ENCODE peak calls at places on chromosomes 13 and 19, in seven cellular contexts. T, Z, S, B, O, X and I are unnamed samples.
A peak's percentile ranks its signal among the peaks of the same experiment; 100 is the strongest.

GRCh38 chr13:41859555-41859954 is 101.4 kb downstream of the VWA8 start:
- DNase-seq in T (no peak), Z (no peak), S (no peak), B (no peak), O (no peak), X (no peak), I (no peak)

GRCh38 chr13:20703785-20704458 is 423 bp downstream of the IL17D start:
- DNase-seq in T (peak; percentile 71), Z (peak; percentile 84), S (peak; percentile 77), B (peak; percentile 84), O (peak; percentile 90), X (peak; percentile 94), I (peak; percentile 84)

GRCh38 chr19:30459859-30460258 is 87.7 kb downstream of the ZNF536 start:
- DNase-seq in T (no peak), Z (no peak), S (no peak), B (no peak), O (no peak), X (no peak), I (no peak)

GRCh38 chr13:75369986-75370385 is 112.0 kb downstream of the TBC1D4 start:
- DNase-seq in T (no peak), Z (no peak), S (no peak), B (no peak), O (no peak), X (no peak), I (no peak)

GRCh38 chr13:26599403-26599802 is 41.9 kb downstream of the WASF3 start:
- DNase-seq in T (no peak), Z (no peak), S (no peak), B (no peak), O (no peak), X (no peak), I (no peak)

GRCh38 chr19:40162104-40162503 is 29.1 kb upstream of the MAP3K10 start:
- DNase-seq in T (no peak), Z (no peak), S (no peak), B (no peak), O (no peak), X (no peak), I (no peak)

GRCh38 chr13:57878291-57878690 is 246.7 kb downstream of the PCDH17 start:
- DNase-seq in T (no peak), Z (no peak), S (peak; percentile 39), B (no peak), O (no peak), X (no peak), I (no peak)

GRCh38 chr19:10603084-10603872 is 16.2 kb upstream of the AP1M2 start:
- DNase-seq in T (peak; percentile 40), Z (peak; percentile 86), S (no peak), B (peak; percentile 18), O (peak; percentile 94), X (peak; percentile 72), I (no peak)

GRCh38 chr19:294819-295686 is 3.9 kb upstream of the PLPP2 start:
- DNase-seq in T (peak; percentile 9), Z (no peak), S (no peak), B (peak; percentile 50), O (peak; percentile 13), X (peak; percentile 77), I (peak; percentile 40)

GRCh38 chr13:98507060-98507797 is 69.7 kb downstream of the STK24 start:
- DNase-seq in T (peak; percentile 65), Z (peak; percentile 73), S (peak; percentile 80), B (peak; percentile 64), O (no peak), X (peak; percentile 73), I (peak; percentile 77)

GRCh38 chr13:91078093-91078679 is 269.3 kb upstream of the MIR17HG start:
- DNase-seq in T (no peak), Z (no peak), S (peak; percentile 4), B (peak; percentile 26), O (peak; percentile 53), X (no peak), I (peak; percentile 17)

GRCh38 chr13:76992548-76993001 is 694 bp downstream of the CLN5 start:
- DNase-seq in T (peak; percentile 26), Z (no peak), S (peak; percentile 14), B (peak; percentile 29), O (peak; percentile 48), X (peak; percentile 69), I (peak; percentile 32)

GRCh38 chr13:32682130-32682529 is 95.9 kb downstream of the PDS5B start:
- DNase-seq in T (no peak), Z (no peak), S (no peak), B (no peak), O (no peak), X (no peak), I (no peak)

GRCh38 chr13:47621931-47622330 is 379.1 kb downstream of the SUCLA2 start:
- DNase-seq in T (no peak), Z (no peak), S (peak; percentile 36), B (peak; percentile 37), O (no peak), X (no peak), I (peak; percentile 43)

GRCh38 chr13:110676511-110677204 is 29.3 kb downstream of the CARS2 start:
- DNase-seq in T (no peak), Z (peak; percentile 56), S (no peak), B (no peak), O (peak; percentile 61), X (no peak), I (no peak)

GRCh38 chr13:47215741-47216140 is 318.9 kb upstream of the HTR2A start:
- DNase-seq in T (peak; percentile 88), Z (no peak), S (peak; percentile 96), B (peak; percentile 91), O (no peak), X (no peak), I (peak; percentile 73)

GRCh38 chr19:30744741-30745475 is 372.7 kb downstream of the ZNF536 start:
- DNase-seq in T (no peak), Z (no peak), S (no peak), B (no peak), O (no peak), X (no peak), I (no peak)

GRCh38 chr19:5501907-5502306 is 46.7 kb downstream of the ZNRF4 start:
- DNase-seq in T (no peak), Z (no peak), S (no peak), B (no peak), O (no peak), X (no peak), I (no peak)

GRCh38 chr19:47507031-47507430 is 7.8 kb downstream of the NAPA start:
- DNase-seq in T (no peak), Z (no peak), S (no peak), B (no peak), O (no peak), X (no peak), I (no peak)

GRCh38 chr13:107035186-107035585 is 467.2 kb upstream of the ARGLU1 start:
- DNase-seq in T (peak; percentile 12), Z (no peak), S (peak; percentile 14), B (no peak), O (no peak), X (no peak), I (no peak)

GRCh38 chr13:36815069-36815468 is 4.0 kb upstream of the RFXAP start:
- DNase-seq in T (no peak), Z (no peak), S (no peak), B (no peak), O (peak; percentile 45), X (no peak), I (no peak)

GRCh38 chr13:75636339-75637095 is 387 bp downstream of the LMO7 start:
- DNase-seq in T (peak; percentile 56), Z (peak; percentile 69), S (peak; percentile 51), B (peak; percentile 46), O (peak; percentile 58), X (peak; percentile 70), I (peak; percentile 26)

GRCh38 chr19:12681074-12681987 is at the start of gene DHPS:
- DNase-seq in T (peak; percentile 98), Z (peak; percentile 97), S (peak; percentile 98), B (peak; percentile 99), O (peak; percentile 99), X (peak; percentile 92), I (peak; percentile 98)
- TF ChIP-seq CTCF in T (no peak), Z (no peak), S (no peak), B (no peak), O (peak; percentile 24), X (no peak), I (no peak)

GRCh38 chr13:84137292-84137691 is 255.0 kb upstream of the SLITRK1 start:
- DNase-seq in T (peak; percentile 17), Z (no peak), S (peak; percentile 48), B (peak; percentile 14), O (no peak), X (no peak), I (no peak)
- H3K4me3 ChIP-seq in T (no peak overlapping the region), Z (no peak overlapping the region), S (no peak overlapping the region), B (no peak overlapping the region), O (no peak overlapping the region), X (peak overlapping the region; percentile 4), I (no peak overlapping the region)

GRCh38 chr19:1783354-1783753 is 28.7 kb downstream of the ATP8B3 start:
- DNase-seq in T (no peak), Z (no peak), S (no peak), B (no peak), O (no peak), X (no peak), I (no peak)
- TF ChIP-seq CTCF in T (no peak), Z (no peak), S (no peak), B (no peak), O (no peak), X (no peak), I (no peak)

DNA sequence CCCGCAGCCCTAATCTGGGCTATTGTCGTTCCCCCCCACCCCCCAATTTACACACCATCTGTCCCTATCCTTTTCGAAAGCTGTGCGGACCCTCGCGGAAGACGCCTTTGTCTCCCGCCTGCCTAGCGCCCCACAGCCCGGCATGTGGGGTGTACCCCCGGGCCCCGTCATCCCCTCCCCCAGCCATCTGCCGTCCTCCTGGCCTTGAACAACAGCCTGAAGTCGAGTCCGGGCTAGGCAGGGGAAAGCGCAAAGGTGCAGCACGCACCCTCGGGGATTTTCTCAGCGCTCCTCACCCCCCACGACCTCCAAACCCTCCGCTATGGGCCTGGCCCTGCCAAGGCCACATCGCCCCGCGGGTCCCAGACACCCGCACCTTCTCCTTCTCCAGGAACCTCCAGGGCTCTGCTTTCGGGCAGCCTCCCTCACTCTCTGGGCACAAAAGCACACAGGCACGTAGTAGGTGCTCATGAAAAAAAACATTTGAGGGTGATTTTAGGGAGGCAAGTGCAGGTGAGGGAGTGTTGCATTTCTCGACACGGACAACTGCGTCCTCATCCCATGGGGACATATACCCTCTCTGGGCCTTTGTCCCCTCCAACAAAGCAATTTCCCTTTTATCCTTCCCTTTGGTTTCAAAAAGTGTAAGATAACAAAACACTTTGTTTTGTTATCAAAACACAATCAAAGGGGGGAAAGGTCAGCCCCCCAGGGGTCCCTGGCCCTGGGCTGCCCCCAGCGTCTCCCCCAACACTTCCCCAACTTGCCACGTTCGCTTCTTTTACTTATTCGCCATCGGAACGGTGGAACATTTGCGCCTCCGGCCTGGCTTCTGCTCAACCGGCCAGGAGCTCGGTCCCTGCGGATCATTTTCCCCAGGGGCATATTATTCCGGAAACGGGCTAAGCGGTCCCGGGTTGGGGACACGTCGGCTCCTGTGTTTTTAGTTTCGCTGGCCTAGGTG is 16.4 kb downstream of the CCDC124 start:
- DNase-seq in T (no peak), Z (no peak), S (no peak), B (no peak), O (peak; percentile 30), X (no peak), I (no peak)
- H3K4me3 ChIP-seq in T (no peak overlapping the region), Z (peak overlapping the region; percentile 87), S (no peak overlapping the region), B (no peak overlapping the region), O (peak overlapping the region; percentile 65), X (no peak overlapping the region), I (no peak overlapping the region)